ENCODE peak calls at places on chromosomes 13 and 19, in six cellular contexts. H is GM12891, I is retina, E is ELR, P is activated T-cell treated with anti-CD3 and anti-CD28 coated beads for 4 hours, C is Kasumi-1. G is an unnamed sample.

GRCh38 chr13:27708325-27708724 is 84.0 kb upstream of the GSX1 start:
- DNase-seq in H (no peak), I (no peak), E (no peak), P (no peak), C (no peak), G (no peak)

GRCh38 chr19:41415154-41415571 is 12.0 kb downstream of the B3GNT8 start:
- DNase-seq in H (no peak), I (no peak), E (no peak), P (no peak), C (no peak), G (no peak)

GRCh38 chr19:49064768-49065611 is at the start of gene NTF4:
- DNase-seq in H (no peak), I (no peak), E (peak; percentile 40), P (no peak), C (no peak), G (peak; percentile 56)

GRCh38 chr13:46171739-46172138 is 10.2 kb downstream of the LCP1 start:
- DNase-seq in H (no peak), I (no peak), E (no peak), P (no peak), C (no peak), G (no peak)

GRCh38 chr19:1592755-1593628 is at the start of gene MBD3:
- DNase-seq in H (peak; percentile 94), I (peak; percentile 91), E (peak; percentile 93), P (peak; percentile 78), C (peak; percentile 88), G (peak; percentile 91)

GRCh38 chr13:20157387-20157786 is 3.5 kb downstream of the GJA3 start:
- DNase-seq in H (no peak), I (no peak), E (no peak), P (no peak), C (no peak), G (no peak)

GRCh38 chr13:45807520-45808099 is 43.9 kb downstream of the SIAH3 start:
- DNase-seq in H (peak; percentile 28), I (no peak), E (peak; percentile 71), P (no peak), C (peak; percentile 52), G (peak; percentile 54)

GRCh38 chr19:28386080-28386869 is 826.7 kb downstream of the UQCRFS1 start:
- DNase-seq in H (no peak), I (no peak), E (no peak), P (no peak), C (no peak), G (no peak)

GRCh38 chr19:12913011-12913561 is 6.0 kb downstream of the SYCE2 start:
- DNase-seq in H (no peak), I (peak; percentile 64), E (peak; percentile 20), P (no peak), C (peak; percentile 79), G (peak; percentile 70)

GRCh38 chr13:104949840-104950805 is 1585.3 kb downstream of the EFNB2 start:
- DNase-seq in H (no peak), I (no peak), E (no peak), P (no peak), C (no peak), G (no peak)

GRCh38 chr13:30752201-30752797 is 17.0 kb downstream of the ALOX5AP start:
- DNase-seq in H (no peak), I (peak; percentile 61), E (peak; percentile 38), P (no peak), C (no peak), G (no peak)

GRCh38 chr19:34960103-34960805 is 3.8 kb downstream of the ZNF792 start:
- DNase-seq in H (no peak), I (no peak), E (peak; percentile 99), P (no peak), C (no peak), G (no peak)

GRCh38 chr13:32947411-32947810 is 68.8 kb upstream of the KL start:
- DNase-seq in H (no peak), I (no peak), E (no peak), P (no peak), C (no peak), G (no peak)

GRCh38 chr19:4717191-4717965 is 6.3 kb downstream of the DPP9 start:
- DNase-seq in H (no peak), I (no peak), E (peak; percentile 78), P (no peak), C (no peak), G (no peak)

GRCh38 chr13:34555988-34556387 is 386.1 kb upstream of the NBEA start:
- DNase-seq in H (no peak), I (no peak), E (no peak), P (no peak), C (no peak), G (no peak)

GRCh38 chr13:96460571-96460970 is 370.7 kb downstream of the HS6ST3 start:
- DNase-seq in H (no peak), I (no peak), E (no peak), P (no peak), C (no peak), G (no peak)

GRCh38 chr13:51704399-51705306 is 99.3 kb downstream of the DHRS12 start:
- DNase-seq in H (no peak), I (no peak), E (no peak), P (no peak), C (no peak), G (no peak)

GRCh38 chr19:48925240-48925843 is 8.2 kb upstream of the DHDH start:
- DNase-seq in H (no peak), I (no peak), E (peak; percentile 94), P (no peak), C (no peak), G (no peak)

GRCh38 chr13:42991892-42992584 is at the start of gene EPSTI1:
- DNase-seq in H (peak; percentile 41), I (peak; percentile 71), E (peak; percentile 86), P (peak; percentile 72), C (peak; percentile 13), G (peak; percentile 84)

GRCh38 chr13:74132152-74132767 is 1.9 kb downstream of the KLF12 start:
- DNase-seq in H (no peak), I (peak; percentile 43), E (peak; percentile 32), P (peak; percentile 17), C (no peak), G (no peak)

GRCh38 chr13:99657848-99658265 is 156.6 kb downstream of the TM9SF2 start:
- DNase-seq in H (no peak), I (no peak), E (no peak), P (no peak), C (peak; percentile 31), G (peak; percentile 65)

GRCh38 chr19:34135401-34135800 is 36.9 kb upstream of the LSM14A start:
- DNase-seq in H (no peak), I (no peak), E (no peak), P (no peak), C (no peak), G (peak; percentile 46)

GRCh38 chr13:34148359-34148758 is 330.4 kb downstream of the RFC3 start:
- DNase-seq in H (no peak), I (no peak), E (no peak), P (no peak), C (no peak), G (no peak)

GRCh38 chr19:3606690-3607289 is at the start of gene TBXA2R:
- DNase-seq in H (peak; percentile 77), I (peak; percentile 48), E (peak; percentile 78), P (peak; percentile 50), C (peak; percentile 52), G (peak; percentile 55)

GRCh38 chr19:4579389-4579788 is 19.9 kb upstream of the SEMA6B start:
- DNase-seq in H (no peak), I (no peak), E (no peak), P (no peak), C (no peak), G (no peak)

GRCh38 chr13:98478134-98479129 is 98.5 kb downstream of the STK24 start:
- DNase-seq in H (no peak), I (no peak), E (peak; percentile 84), P (no peak), C (no peak), G (peak; percentile 53)

G was measured in ELF-1.